ENCODE peak calls at places on chromosome 10, in four cellular contexts. O is HCT116, N is K562, A is HepG2. Y is an unnamed sample. For H3K27me3, the result is how much of the 10 kb centered on the place peaks cover.

GRCh38 chr10:115829501-115830215 is 443.3 kb downstream of the GFRA1 start:
- DNase-seq in N (no peak), A (no peak), O (no peak), Y (no peak)

GRCh38 chr10:26483554-26483953 is 45.4 kb downstream of the APBB1IP start:
- DNase-seq in O (no peak), N (no peak), A (peak), Y (no peak)

GRCh38 chr10:109957092-109957797 is 33.9 kb upstream of the XPNPEP1 start:
- DNase-seq in A (no peak), N (no peak), O (no peak), Y (no peak)

GRCh38 chr10:11447571-11447970 is 163.9 kb downstream of the USP6NL start:
- DNase-seq in A (no peak), O (no peak), N (no peak), Y (no peak)

GRCh38 chr10:767794-768193 is 78.3 kb upstream of the DIP2C start:
- DNase-seq in O (no peak), A (no peak), N (no peak), Y (no peak)

GRCh38 chr10:35739998-35740397 is 97.9 kb upstream of the FZD8 start:
- DNase-seq in O (no peak), A (no peak), N (no peak), Y (no peak)

GRCh38 chr10:50604049-50604640 is 19.6 kb downstream of the SGMS1 start:
- DNase-seq in N (no peak), A (no peak), O (no peak), Y (no peak)

GRCh38 chr10:116521424-116522305 is 24.1 kb upstream of the PNLIP start:
- DNase-seq in N (peak), O (peak), A (peak), Y (peak)

GRCh38 chr10:61764486-61764885 is 101.8 kb downstream of the CABCOCO1 start:
- DNase-seq in O (no peak), A (no peak), N (peak), Y (no peak)

GRCh38 chr10:86075512-86075911 is 291.1 kb downstream of the GRID1 start:
- DNase-seq in A (no peak), O (no peak), N (no peak), Y (no peak)

GRCh38 chr10:97888641-97889262 is 39.1 kb downstream of the GOLGA7B start:
- DNase-seq in N (peak), O (peak), A (no peak), Y (no peak)

GRCh38 chr10:3528271-3528670 is 256.7 kb downstream of the KLF6 start:
- DNase-seq in A (no peak), O (no peak), N (no peak), Y (no peak)

GRCh38 chr10:101123085-101123814 is 7.8 kb upstream of the TLX1 start:
- DNase-seq in N (no peak), A (no peak), O (no peak), Y (no peak)

GRCh38 chr10:112732277-112732891 is 217.7 kb upstream of the TCF7L2 start:
- DNase-seq in O (no peak), N (no peak), A (no peak), Y (no peak)

GRCh38 chr10:102229810-102230263 is 3.7 kb downstream of the ELOVL3 start:
- DNase-seq in O (peak), A (peak), N (peak), Y (peak)

DNA sequence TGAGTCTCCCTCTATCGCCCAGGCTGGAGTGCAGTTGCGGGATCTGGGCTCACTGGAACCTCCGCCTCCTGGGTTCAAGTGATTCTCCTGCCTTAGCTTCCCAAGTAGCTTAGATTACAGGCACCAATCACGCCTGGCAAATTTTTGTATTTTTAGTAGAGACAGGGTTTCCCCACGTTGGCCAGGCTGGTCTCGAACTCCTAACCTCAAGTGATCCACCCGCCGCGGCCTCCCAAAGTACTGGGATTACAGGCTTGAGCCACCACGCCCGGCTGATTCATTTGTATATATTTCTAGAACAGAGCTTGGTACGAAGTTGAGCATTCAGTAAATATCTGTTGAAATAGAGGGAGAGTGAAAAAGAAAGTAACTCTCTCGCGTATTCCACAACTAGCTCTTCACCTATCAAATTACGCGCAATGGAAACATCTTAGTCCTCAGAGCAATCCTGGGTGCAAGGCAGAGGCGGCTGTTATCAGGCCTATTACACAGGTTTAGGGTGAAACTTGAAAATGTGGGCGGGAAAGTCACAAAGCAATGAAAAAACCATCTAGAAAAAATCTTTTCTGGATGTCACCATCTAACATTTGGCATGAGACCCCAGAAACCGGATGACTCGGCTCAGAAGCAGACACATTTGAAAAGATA is 707 bp upstream of the GHITM start:
- DNase-seq in O (no peak), N (peak), A (no peak), Y (peak)
- TF ChIP-seq TCF7L2 in O (no peak), N (no peak), A (no peak), Y (no peak)

GRCh38 chr10:43802988-43803696 is 154.5 kb upstream of the ZNF32 start:
- DNase-seq in O (no peak), A (no peak), N (no peak), Y (no peak)
- TF ChIP-seq SIN3A in O (no peak), A (no peak), N (no peak), Y (no peak)

GRCh38 chr10:89643431-89643811 is 1.6 kb downstream of the PANK1 start:
- DNase-seq in N (no peak), A (no peak), O (no peak), Y (no peak)
- H3K27me3 ChIP-seq in N (under half), A (under half), O (under half), Y (under half)

GRCh38 chr10:32229170-32229569 is 117.8 kb downstream of the EPC1 start:
- DNase-seq in N (no peak), A (no peak), O (no peak), Y (no peak)
- TF ChIP-seq TCF7L2 in N (no peak), A (no peak), O (no peak), Y (no peak)

DNA sequence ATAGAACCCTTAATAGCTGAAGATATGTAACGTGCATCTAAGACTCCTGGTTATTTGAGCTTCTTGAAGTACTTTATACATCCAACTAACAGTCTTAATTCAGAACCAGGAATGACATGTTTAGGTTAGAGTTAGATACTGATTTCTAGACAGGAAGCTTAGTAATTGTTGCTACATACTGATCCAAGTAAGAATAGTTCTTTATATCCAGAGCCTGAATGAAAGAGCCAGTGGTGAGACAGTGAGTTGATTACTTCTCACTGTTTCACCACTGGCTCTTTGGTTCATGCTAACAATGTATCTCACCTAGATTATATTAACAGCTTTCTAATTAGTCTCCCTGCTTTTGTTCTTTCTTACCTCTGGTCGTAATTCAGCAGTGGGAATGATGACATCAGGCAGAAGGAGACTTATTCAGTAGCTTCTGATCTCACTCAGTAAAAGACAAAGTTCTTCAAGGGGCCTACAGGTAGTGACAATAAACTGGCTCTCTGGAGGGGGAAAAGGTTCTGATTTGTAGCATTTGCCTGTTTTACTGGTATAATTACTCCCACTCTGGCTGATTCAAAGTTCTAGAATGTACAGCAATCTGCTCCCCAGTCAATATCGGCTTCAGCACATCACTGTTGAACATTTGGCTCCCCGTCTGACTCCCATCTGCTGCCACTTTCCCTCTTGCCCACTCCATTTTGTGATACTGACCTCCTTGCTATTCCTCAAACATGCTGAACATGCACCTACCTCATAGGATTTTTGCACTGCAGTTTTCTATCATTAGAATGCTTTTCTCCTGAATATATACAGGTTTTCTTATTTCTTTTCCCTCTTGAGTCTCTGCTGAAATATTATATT is 29.1 kb downstream of the MCU start:
- DNase-seq in N (no peak), A (no peak), O (no peak), Y (no peak)
- TF ChIP-seq SIN3A in N (no peak), A (no peak), O (no peak), Y (no peak)

DNA sequence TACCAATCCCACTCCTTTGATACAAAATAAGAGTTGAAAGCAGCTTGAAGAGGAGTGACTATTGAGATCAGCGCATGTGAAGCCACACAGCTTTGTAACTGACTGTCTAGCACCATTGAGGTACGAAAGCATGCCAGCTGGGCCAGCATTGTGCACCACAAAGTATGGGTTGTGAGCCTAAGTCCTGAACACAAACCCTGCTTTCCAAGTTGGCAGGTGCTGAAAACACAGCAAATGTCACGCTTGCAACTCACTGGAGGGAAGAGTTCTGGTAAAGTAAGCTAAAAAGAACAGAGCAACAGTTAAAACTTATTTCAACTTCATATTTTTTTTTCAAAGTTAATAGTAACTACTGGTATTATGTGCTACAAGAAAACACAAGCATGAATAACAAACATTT is 4.0 kb upstream of the FAM53B start:
- DNase-seq in N (no peak), A (no peak), O (no peak), Y (no peak)
- H3K27me3 ChIP-seq in N (under half), A (under half), O (under half), Y (under half)

GRCh38 chr10:77700086-77700485 is 62.5 kb upstream of the KCNMA1 start:
- DNase-seq in N (no peak), O (no peak), A (no peak), Y (no peak)
- TF ChIP-seq TCF7L2 in N (no peak), O (no peak), A (no peak), Y (no peak)

GRCh38 chr10:87873656-87874055 is 10.2 kb downstream of the PTEN start:
- DNase-seq in O (no peak), N (no peak), A (no peak), Y (no peak)

GRCh38 chr10:87882555-87883294 is 19.3 kb downstream of the PTEN start:
- DNase-seq in N (no peak), A (no peak), O (no peak), Y (no peak)

GRCh38 chr10:87875929-87876571 is 12.6 kb downstream of the PTEN start:
- DNase-seq in O (no peak), A (no peak), N (no peak), Y (no peak)

DNA sequence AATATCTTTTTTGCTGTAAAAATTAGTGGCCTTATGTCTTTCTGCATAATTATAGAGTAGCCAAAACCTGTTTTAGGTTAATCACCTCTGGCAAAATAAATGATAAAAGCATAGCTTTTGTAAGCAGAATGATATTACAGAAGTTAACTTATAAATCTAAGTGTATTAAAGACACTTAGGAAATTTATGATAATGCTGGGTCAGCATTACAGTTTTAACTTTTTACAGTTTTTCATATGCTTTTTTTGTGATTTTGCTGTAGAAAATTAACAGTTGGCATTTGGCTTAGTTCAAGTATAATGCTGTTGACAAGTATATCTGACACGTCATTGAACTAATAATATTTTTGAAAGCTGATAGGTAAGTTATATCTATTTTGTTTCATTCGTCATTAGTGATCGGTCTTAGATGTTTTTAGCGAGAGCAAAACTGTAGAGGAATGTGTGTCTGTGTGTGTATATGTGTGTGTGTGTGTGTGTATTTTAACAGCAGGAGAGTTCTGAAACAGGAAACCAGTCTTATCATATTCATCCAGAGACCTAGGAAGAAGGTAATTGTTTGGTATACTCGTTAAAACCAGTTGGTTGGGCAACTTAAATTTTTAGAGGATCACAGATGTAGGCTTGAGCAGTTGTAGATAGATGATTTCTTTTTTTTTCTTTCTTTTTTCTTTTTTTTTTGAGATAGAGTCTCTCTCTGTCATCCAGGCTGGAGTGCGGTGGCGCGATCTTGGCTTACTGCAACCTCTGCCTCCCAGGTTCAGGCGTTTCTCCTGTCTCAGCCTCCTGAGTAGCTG is 15.4 kb downstream of the PTEN start:
- DNase-seq in O (no peak), N (peak), A (no peak), Y (no peak)
- TF ChIP-seq SIN3A in O (no peak), N (no peak), A (no peak), Y (no peak)

GRCh38 chr10:78231327-78231726 is 197.7 kb downstream of the RPS24 start:
- DNase-seq in N (no peak), A (no peak), O (no peak), Y (no peak)
- H3K27me3 ChIP-seq in N (under half), A (under half), O (under half), Y (under half)

Y was measured in Panc1.